ENCODE peak calls at places on chromosomes 6 and 20, in five cellular contexts. Z is thoracic aorta, X is breast epithelium, K is neuronal stem cell, W is astrocyte. S is an unnamed sample.
A peak's percentile ranks its signal among the peaks of the same experiment; 100 is the strongest.

GRCh38 chr6:117483645-117484016 is 1.2 kb downstream of the DCBLD1 start:
- DNase-seq in Z (no peak), X (no peak), K (no peak), W (no peak), S (no peak)

GRCh38 chr20:46715292-46715756 is 5.9 kb downstream of the SLC2A10 start:
- DNase-seq in Z (no peak), X (peak; percentile 79), K (no peak), W (peak; percentile 57), S (no peak)

GRCh38 chr20:51807864-51808263 is 5.5 kb upstream of the SALL4 start:
- DNase-seq in Z (no peak), X (no peak), K (no peak), W (peak; percentile 76), S (no peak)

GRCh38 chr6:135087403-135087802 is 32.8 kb upstream of the HBS1L start:
- DNase-seq in Z (no peak), X (no peak), K (no peak), W (no peak), S (no peak)

GRCh38 chr6:20221448-20221847 is 9.2 kb upstream of the MBOAT1 start:
- DNase-seq in Z (no peak), X (no peak), K (no peak), W (no peak), S (no peak)

GRCh38 chr6:129621252-129621651 is 88.7 kb downstream of the ARHGAP18 start:
- DNase-seq in Z (no peak), X (no peak), K (no peak), W (no peak), S (no peak)

GRCh38 chr6:15452182-15452941 is 206.5 kb downstream of the JARID2 start:
- DNase-seq in Z (no peak), X (no peak), K (no peak), W (no peak), S (no peak)

GRCh38 chr6:107121964-107122495 is 6.7 kb upstream of the BEND3 start:
- DNase-seq in Z (no peak), X (no peak), K (no peak), W (no peak), S (no peak)

GRCh38 chr6:30749554-30750378 is 5.4 kb upstream of the IER3 start:
- DNase-seq in Z (no peak), X (no peak), K (no peak), W (no peak), S (no peak)

GRCh38 chr6:125046107-125046925 is 84.1 kb downstream of the RNF217 start:
- DNase-seq in Z (no peak), X (peak; percentile 83), K (no peak), W (no peak), S (no peak)

GRCh38 chr20:32461836-32462600 is 103.9 kb downstream of the ASXL1 start:
- DNase-seq in Z (no peak), X (no peak), K (no peak), W (no peak), S (no peak)

GRCh38 chr20:818001-818664 is 15.4 kb upstream of the FAM110A start:
- DNase-seq in Z (no peak), X (no peak), K (no peak), W (no peak), S (no peak)

GRCh38 chr6:92114091-92114490 is 1305.3 kb downstream of the EPHA7 start:
- DNase-seq in Z (no peak), X (no peak), K (no peak), W (no peak), S (no peak)

GRCh38 chr6:124885171-124885570 is 77.1 kb upstream of the RNF217 start:
- DNase-seq in Z (no peak), X (no peak), K (no peak), W (peak; percentile 9), S (no peak)

GRCh38 chr20:18742841-18743240 is 70.7 kb upstream of the SCP2D1 start:
- DNase-seq in Z (no peak), X (no peak), K (no peak), W (no peak), S (no peak)

GRCh38 chr6:1572892-1573291 is 36.8 kb upstream of the FOXC1 start:
- DNase-seq in Z (no peak), X (no peak), K (no peak), W (no peak), S (no peak)

GRCh38 chr6:1569377-1569776 is 40.3 kb upstream of the FOXC1 start:
- DNase-seq in Z (no peak), X (no peak), K (no peak), W (no peak), S (no peak)

GRCh38 chr6:1574083-1574761 is 35.5 kb upstream of the FOXC1 start:
- DNase-seq in Z (no peak), X (no peak), K (no peak), W (no peak), S (no peak)

GRCh38 chr6:1574895-1575212 is 34.9 kb upstream of the FOXC1 start:
- DNase-seq in Z (no peak), X (no peak), K (no peak), W (no peak), S (no peak)

GRCh38 chr6:1570848-1571247 is 38.9 kb upstream of the FOXC1 start:
- DNase-seq in Z (no peak), X (no peak), K (no peak), W (no peak), S (no peak)
- H3K4me3 ChIP-seq in Z (no peak overlapping the region), X (no peak overlapping the region), K (no peak overlapping the region), W (no peak overlapping the region), S (no peak overlapping the region)

DNA sequence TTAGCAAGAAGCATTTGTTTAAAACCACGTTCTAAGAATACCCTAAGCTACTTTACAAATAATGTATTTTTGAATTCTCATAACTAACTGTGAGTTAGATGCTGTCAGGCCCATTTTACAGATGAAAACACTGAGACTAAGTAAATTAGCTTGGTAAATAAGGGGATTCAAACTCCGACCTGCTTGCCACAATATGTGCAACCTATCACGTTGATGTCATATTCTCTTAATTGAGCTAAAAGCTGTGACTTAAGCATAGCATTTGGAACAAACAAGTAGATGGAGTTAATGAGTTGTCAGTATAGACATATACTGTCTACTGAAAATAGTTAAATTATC is 9.4 kb upstream of the PERP start:
- DNase-seq in Z (no peak), X (no peak), K (no peak), W (no peak), S (no peak)
- H3K36me3 ChIP-seq in Z (no peaks in the 10 kb centered on the region), X (no peaks in the 10 kb centered on the region), K (no peaks in the 10 kb centered on the region), W (no peaks in the 10 kb centered on the region), S (no peaks in the 10 kb centered on the region)

DNA sequence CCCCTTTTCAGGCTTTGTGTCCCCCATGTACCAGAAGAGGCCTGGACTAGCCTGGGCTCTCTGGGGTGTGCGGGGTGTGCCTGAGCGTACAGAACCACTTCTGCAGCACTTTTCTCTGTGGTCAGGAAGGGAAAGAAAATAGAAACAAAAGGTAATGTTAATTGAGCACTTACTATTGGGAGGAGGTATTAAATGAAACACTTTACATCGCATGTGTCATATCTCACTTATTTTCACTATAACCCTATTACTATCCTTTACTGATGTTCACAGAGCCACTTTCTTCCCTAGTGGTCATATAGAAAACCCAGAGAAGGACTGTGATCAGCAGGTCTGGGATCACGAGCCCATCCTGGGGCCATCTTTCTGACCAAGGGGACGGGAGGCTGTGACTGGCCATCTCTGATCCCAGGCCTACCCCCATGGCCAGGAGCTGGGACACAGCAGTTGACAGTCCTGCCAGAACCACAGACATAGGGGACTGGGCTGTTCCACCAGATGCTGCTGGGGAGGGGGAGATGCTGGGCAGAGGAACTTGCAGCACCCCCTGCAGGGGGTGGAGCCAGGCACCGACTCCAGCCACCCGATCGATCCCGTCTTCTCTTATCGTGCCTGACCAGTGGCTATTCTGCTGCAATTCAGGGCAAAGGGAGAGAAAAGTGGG is 107.6 kb downstream of the VEGFA start:
- DNase-seq in Z (no peak), X (no peak), K (no peak), W (no peak), S (no peak)
- H3K4me1 ChIP-seq in Z (peaks cover 14% of the 10 kb centered on the region), X (no peaks in the 10 kb centered on the region), K (peaks cover 24% of the 10 kb centered on the region), W (no peaks in the 10 kb centered on the region), S (no peaks in the 10 kb centered on the region)

GRCh38 chr6:156976144-156977088 is 199.2 kb downstream of the ARID1B start:
- DNase-seq in Z (no peak), X (no peak), K (no peak), W (peak; percentile 52), S (no peak)
- H3K4me3 ChIP-seq in Z (peak overlapping the region; percentile 46), X (peak overlapping the region; percentile 57), K (no peak overlapping the region), W (peak overlapping the region; percentile 50), S (peak overlapping the region; percentile 11)

S was measured in right atrium auricular region.